ENCODE peak calls at places on chromosomes 5 and 9, in four cellular contexts. C is lower lobe of right lung, U is tibial nerve, G is stomach. R is an unnamed sample.

GRCh38 chr9:81759680-81760215 is 70.4 kb upstream of the TLE1 start:
- DNase-seq in G (no peak), C (no peak), U (no peak), R (no peak)

GRCh38 chr5:55633574-55634203 is 78.4 kb downstream of the SLC38A9 start:
- DNase-seq in G (no peak), U (no peak), C (no peak), R (peak; percentile 58)

GRCh38 chr5:11863920-11864319 is 40.3 kb downstream of the CTNND2 start:
- DNase-seq in C (no peak), U (no peak), G (no peak), R (no peak)

GRCh38 chr5:95591490-95591901 is 28.4 kb upstream of the GPR150 start:
- DNase-seq in G (no peak), C (no peak), U (no peak), R (no peak)

GRCh38 chr9:79939819-79940218 is 368.1 kb downstream of the TLE4 start:
- DNase-seq in C (no peak), G (peak; percentile 32), U (no peak), R (no peak)

GRCh38 chr5:55467862-55468551 is 66.8 kb downstream of the PLPP1 start:
- DNase-seq in G (no peak), C (no peak), U (no peak), R (no peak)

GRCh38 chr5:54655761-54656160 is 138.2 kb downstream of the SNX18 start:
- DNase-seq in G (no peak), U (no peak), C (no peak), R (no peak)

GRCh38 chr9:123550012-123550411 is 194.0 kb downstream of the CRB2 start:
- DNase-seq in C (no peak), G (no peak), U (no peak), R (no peak)

GRCh38 chr9:81687521-81688261 is 1.7 kb downstream of the TLE1 start:
- DNase-seq in C (peak; percentile 63), G (peak; percentile 55), U (peak; percentile 60), R (no peak)

GRCh38 chr9:69463497-69464068 is 138.6 kb downstream of the ENTREP1 start:
- DNase-seq in C (no peak), G (no peak), U (no peak), R (no peak)

GRCh38 chr9:69462394-69462793 is 137.4 kb downstream of the ENTREP1 start:
- DNase-seq in C (no peak), U (no peak), G (no peak), R (no peak)

GRCh38 chr9:69460002-69460401 is 135.0 kb downstream of the ENTREP1 start:
- DNase-seq in U (no peak), C (no peak), G (no peak), R (no peak)

GRCh38 chr9:69461084-69461483 is 136.1 kb downstream of the ENTREP1 start:
- DNase-seq in C (no peak), G (no peak), U (no peak), R (no peak)

GRCh38 chr9:69461488-69461887 is 136.5 kb downstream of the ENTREP1 start:
- DNase-seq in G (no peak), U (no peak), C (no peak), R (no peak)
- TF ChIP-seq CTCF in G (no peak), U (no peak), C (no peak), R (no peak)

GRCh38 chr5:123120197-123120596 is 31.2 kb downstream of the PRDM6 start:
- DNase-seq in C (no peak), U (no peak), G (no peak), R (no peak)
- TF ChIP-seq CTCF in C (no peak), U (no peak), G (no peak), R (peak; percentile 8)

GRCh38 chr5:61468483-61468865 is 136.4 kb downstream of the ZSWIM6 start:
- DNase-seq in C (no peak), U (no peak), G (no peak), R (no peak)
- TF ChIP-seq CTCF in C (no peak), U (no peak), G (no peak), R (no peak)

DNA sequence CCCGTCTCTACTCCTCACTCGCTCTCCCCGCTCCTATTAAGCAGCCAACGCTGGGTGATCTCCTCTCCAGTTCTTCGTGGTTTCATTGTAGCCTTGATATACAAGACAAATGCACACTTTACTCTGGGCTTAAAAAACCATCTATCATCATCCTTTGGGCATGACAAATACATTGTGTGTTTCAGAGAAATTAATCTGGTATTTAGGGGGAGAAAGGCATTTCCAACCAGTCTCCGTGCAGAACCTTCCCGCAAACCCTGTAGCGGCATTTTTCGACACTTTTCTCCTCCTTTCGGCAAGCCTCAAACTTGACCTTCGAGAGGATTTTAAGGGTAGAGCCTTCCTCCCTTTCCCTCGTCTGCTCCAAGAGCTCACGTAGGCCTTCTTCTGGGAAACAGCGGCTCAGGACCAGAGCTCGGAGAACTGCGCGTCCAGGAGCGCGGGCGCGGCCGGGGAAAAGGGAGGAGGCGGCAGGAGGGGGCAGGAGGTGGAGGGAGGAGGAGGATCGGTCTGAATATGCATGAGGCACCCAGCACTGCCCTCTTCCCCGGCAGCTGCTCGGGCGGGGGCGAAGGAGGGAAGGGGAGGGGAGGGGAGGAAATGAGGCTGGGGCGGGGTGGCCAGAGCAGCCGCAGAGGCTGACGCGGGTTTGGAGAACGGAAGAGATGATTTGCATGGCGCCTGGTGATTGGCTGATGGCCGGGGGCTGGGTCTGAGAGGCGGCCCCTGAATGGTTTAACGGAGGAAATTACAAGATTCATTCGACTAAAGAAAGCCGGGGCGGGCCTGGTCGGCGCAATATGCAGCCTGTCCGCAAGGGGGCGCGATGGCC is 127.6 kb downstream of the TMEM161B start:
- DNase-seq in C (peak; percentile 94), U (peak; percentile 98), G (peak; percentile 95), R (peak; percentile 7)
- TF ChIP-seq CTCF in C (peak; percentile 66), U (peak; percentile 65), G (no peak), R (no peak)

DNA sequence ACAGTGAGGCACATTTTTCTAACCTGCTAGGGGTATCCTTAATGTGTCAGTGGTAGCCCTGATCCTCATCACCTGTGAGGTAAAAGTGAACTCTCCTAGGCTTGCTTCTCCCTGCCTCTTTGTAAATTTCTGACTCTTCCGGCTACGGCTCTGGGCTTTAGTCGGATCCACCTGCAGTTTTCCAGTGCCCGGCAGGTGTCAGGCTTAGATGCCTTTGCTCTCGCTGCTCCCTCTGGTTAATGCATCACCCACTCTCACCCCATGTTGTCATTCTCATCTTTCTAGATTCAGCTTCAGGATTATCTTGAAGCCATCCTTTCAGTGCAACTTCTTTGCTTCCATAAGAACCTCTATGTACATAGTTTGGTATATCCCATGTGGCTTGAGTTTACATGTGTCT is 3.6 kb downstream of the CEP78 start:
- DNase-seq in G (peak; percentile 55), C (no peak), U (no peak), R (no peak)
- TF ChIP-seq CTCF in G (no peak), C (peak; percentile 32), U (no peak), R (no peak)

GRCh38 chr5:181170237-181170830 is 22.9 kb downstream of the OR2V2 start:
- DNase-seq in G (no peak), U (no peak), C (no peak), R (no peak)

GRCh38 chr5:181166812-181167733 is 19.7 kb downstream of the OR2V2 start:
- DNase-seq in G (no peak), U (no peak), C (no peak), R (no peak)

GRCh38 chr5:181170996-181171395 is 23.6 kb downstream of the OR2V2 start:
- DNase-seq in C (no peak), U (no peak), G (no peak), R (no peak)

GRCh38 chr5:181168595-181169118 is 21.3 kb downstream of the OR2V2 start:
- DNase-seq in G (no peak), C (no peak), U (no peak), R (no peak)

GRCh38 chr5:181167814-181168488 is 20.6 kb downstream of the OR2V2 start:
- DNase-seq in U (no peak), G (no peak), C (no peak), R (peak; percentile 39)
- TF ChIP-seq CTCF in U (no peak), G (no peak), C (peak; percentile 25), R (peak; percentile 58)

DNA sequence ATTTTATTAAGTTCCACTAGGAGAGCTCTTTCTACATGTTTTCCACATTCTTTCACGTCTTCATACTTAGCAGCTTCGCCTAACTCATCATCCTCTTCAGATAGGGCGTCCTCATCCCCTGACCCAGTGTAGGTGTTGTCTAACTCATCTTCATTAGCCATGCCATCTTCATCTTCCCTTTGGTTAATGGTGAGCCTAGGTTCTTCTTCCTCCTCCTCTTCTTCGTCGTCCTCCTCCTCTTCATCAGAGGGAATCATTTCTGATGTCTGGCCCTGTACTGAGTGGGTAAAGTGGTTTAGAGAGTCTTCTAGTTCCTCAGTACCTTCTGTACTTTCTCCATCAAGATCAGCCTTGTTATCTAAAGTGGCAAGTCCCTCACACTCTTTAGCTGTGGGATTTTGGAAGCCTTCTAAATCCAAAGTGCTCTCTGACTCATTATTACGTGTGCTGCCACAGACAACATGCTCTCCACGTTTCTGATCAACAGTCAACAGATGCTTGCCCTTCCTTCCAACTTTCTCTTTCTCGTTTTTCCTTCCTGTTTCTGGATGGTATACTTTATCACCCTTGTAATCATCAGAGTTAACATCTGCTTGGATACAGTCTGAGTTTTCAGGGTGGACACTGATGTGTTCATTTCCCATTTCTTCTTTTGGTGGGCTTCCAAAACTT is 31.1 kb downstream of the TUT7 start:
- DNase-seq in C (no peak), G (no peak), U (no peak), R (no peak)
- TF ChIP-seq CTCF in C (no peak), G (no peak), U (no peak), R (no peak)

DNA sequence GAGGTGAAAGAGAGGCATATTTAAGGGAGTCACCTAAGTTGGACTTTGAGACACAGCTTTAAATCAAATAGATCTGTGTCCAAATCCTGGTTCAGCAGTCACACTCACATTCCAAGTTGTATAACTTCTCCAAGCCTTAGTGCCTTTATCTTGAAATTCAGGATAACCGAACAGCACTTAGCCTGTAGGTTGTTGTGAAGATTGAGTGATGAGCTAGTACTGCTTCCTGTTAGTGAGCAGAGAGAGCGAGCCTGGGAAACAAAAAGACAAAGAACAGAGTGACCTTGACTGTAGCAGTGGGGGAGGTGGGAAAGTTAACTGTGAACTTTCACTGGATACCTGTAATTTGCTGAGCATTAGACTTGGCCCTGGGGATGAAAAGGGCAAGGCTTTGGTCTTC is 22.4 kb downstream of the MAML1 start:
- DNase-seq in U (no peak), C (no peak), G (no peak), R (no peak)
- TF ChIP-seq CTCF in U (no peak), C (no peak), G (no peak), R (no peak)

DNA sequence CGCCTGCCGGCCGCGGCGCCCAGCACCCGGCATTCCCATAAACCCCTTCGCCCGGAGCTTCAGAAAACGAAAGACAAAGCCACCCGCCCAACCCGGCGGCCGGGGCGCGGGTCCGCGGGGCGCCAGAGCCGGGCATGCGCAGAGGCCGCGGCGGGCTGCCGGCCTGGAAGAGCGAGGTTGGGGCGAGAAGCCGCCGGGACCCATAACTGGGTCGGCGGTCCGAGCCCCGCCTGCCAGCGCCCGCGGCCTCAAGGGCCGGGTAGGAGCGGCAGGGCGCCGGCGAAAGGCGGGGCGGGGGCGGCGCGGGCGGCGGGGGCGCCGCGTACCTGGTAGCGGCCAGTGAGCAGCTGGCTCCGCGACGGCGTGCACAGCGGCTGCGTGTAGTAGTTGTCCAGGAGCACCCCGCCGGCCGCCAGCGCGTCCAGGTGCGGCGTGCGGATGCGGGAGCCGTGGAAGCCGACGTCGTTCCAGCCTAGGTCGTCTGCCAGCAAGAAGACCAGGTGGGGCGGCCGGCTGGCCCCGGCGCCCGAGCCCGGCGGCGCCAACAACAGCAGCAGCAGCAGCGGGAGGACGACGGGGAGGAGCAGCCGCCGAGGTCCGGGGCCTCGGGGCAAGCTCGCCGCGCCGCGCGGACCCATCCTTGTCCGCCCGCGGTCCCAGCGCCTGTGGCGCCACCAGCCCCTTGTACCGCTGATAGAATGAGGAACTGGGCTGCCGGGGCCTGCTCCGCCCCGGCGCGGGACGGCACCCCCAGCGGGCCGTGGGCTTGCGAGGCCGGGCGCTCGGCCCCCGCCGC is at the start of gene ARSB:
- DNase-seq in U (peak; percentile 76), G (peak; percentile 88), C (peak; percentile 89), R (peak; percentile 88)
- TF ChIP-seq CTCF in U (peak; percentile 57), G (no peak), C (peak; percentile 43), R (peak; percentile 18)